ENCODE peak calls at places on chromosomes 6 and 20, in eight cellular contexts. F is cardiac fibroblast, Q is neuronal stem cell, J is fibroblast of the aortic adventitia, A is osteoblast, C is AG04449, M is fibroblast of mammary gland, K is IMR-90. T is an unnamed sample.

GRCh38 chr6:37110455-37111155 is 59.3 kb upstream of the PIM1 start:
- DNase-seq in F (peak), Q (no peak), J (no peak), A (no peak), C (no peak), M (peak), K (no peak), T (no peak)

GRCh38 chr6:88910922-88911778 is 52.3 kb downstream of the RNGTT start:
- DNase-seq in F (no peak), Q (no peak), J (peak), A (no peak), C (no peak), M (no peak), K (no peak), T (peak)

GRCh38 chr6:42845327-42845694 is 34.1 kb upstream of the RPL7L1 start:
- DNase-seq in F (no peak), Q (no peak), J (no peak), A (peak), C (no peak), M (no peak), K (no peak), T (no peak)

GRCh38 chr6:169454872-169455204 is 201.2 kb upstream of the THBS2 start:
- DNase-seq in F (no peak), Q (no peak), J (no peak), A (no peak), C (no peak), M (no peak), K (no peak), T (no peak)

GRCh38 chr6:135052939-135053338 is 1.7 kb downstream of the HBS1L start:
- DNase-seq in F (no peak), Q (no peak), J (no peak), A (no peak), C (no peak), M (peak), K (no peak), T (no peak)

GRCh38 chr6:12182676-12183075 is 107.5 kb upstream of the EDN1 start:
- DNase-seq in F (no peak), Q (no peak), J (no peak), A (no peak), C (no peak), M (peak), K (peak), T (no peak)

GRCh38 chr6:119962505-119962904 is 612.9 kb upstream of the MAN1A1 start:
- DNase-seq in F (no peak), Q (no peak), J (no peak), A (no peak), C (no peak), M (no peak), K (no peak), T (no peak)

GRCh38 chr20:61600061-61600460 is 348.0 kb downstream of the CDH4 start:
- DNase-seq in F (no peak), Q (no peak), J (no peak), A (peak), C (no peak), M (no peak), K (no peak), T (no peak)

GRCh38 chr6:107179004-107179403 is 63.7 kb upstream of the BEND3 start:
- DNase-seq in F (peak), Q (no peak), J (peak), A (no peak), C (no peak), M (peak), K (peak), T (no peak)

GRCh38 chr20:50959543-50960126 is 1.0 kb downstream of the MOCS3 start:
- DNase-seq in F (no peak), Q (no peak), J (no peak), A (no peak), C (no peak), M (no peak), K (no peak), T (no peak)

GRCh38 chr20:50957798-50958732 is at the start of gene DPM1:
- DNase-seq in F (peak), Q (peak), J (peak), A (peak), C (peak), M (peak), K (peak), T (peak)

GRCh38 chr20:50953821-50954220 is 4.5 kb downstream of the DPM1 start:
- DNase-seq in F (no peak), Q (no peak), J (no peak), A (peak), C (no peak), M (no peak), K (no peak), T (no peak)

GRCh38 chr20:50958733-50959542 is at the start of gene MOCS3:
- DNase-seq in F (peak), Q (no peak), J (peak), A (peak), C (peak), M (peak), K (peak), T (no peak)

GRCh38 chr20:50957276-50957675 is 1.1 kb downstream of the DPM1 start:
- DNase-seq in F (peak), Q (no peak), J (peak), A (no peak), C (no peak), M (peak), K (no peak), T (no peak)
- H3K4me3 ChIP-seq in F (peak), Q (peak), J (peak), A (peak), C (peak), M (peak), K (peak), T (peak)

GRCh38 chr6:159982726-159983506 is 14.0 kb downstream of the IGF2R start:
- DNase-seq in F (peak), Q (no peak), J (peak), A (no peak), C (no peak), M (peak), K (peak), T (peak)
- H3K4me3 ChIP-seq in F (no peak), Q (no peak), J (no peak), A (no peak), C (no peak), M (no peak), K (no peak), T (no peak)

GRCh38 chr6:165751486-165751885 is 88.4 kb upstream of the PDE10A start:
- DNase-seq in F (no peak), Q (no peak), J (no peak), A (no peak), C (no peak), M (no peak), K (no peak), T (no peak)
- H3K4me3 ChIP-seq in F (no peak), Q (no peak), J (no peak), A (no peak), C (no peak), M (no peak), K (no peak), T (no peak)

GRCh38 chr20:58084966-58085365 is 143.5 kb downstream of the ANKRD60 start:
- DNase-seq in F (no peak), Q (no peak), J (no peak), A (no peak), C (no peak), M (no peak), K (no peak), T (no peak)

GRCh38 chr20:58084566-58084965 is 143.9 kb downstream of the ANKRD60 start:
- DNase-seq in F (no peak), Q (no peak), J (no peak), A (no peak), C (no peak), M (no peak), K (no peak), T (no peak)

GRCh38 chr20:58077282-58077681 is 151.2 kb downstream of the ANKRD60 start:
- DNase-seq in F (no peak), Q (no peak), J (no peak), A (no peak), C (no peak), M (no peak), K (no peak), T (no peak)

GRCh38 chr20:58078741-58079522 is 149.5 kb downstream of the ANKRD60 start:
- DNase-seq in F (peak), Q (no peak), J (peak), A (no peak), C (no peak), M (peak), K (no peak), T (peak)

DNA sequence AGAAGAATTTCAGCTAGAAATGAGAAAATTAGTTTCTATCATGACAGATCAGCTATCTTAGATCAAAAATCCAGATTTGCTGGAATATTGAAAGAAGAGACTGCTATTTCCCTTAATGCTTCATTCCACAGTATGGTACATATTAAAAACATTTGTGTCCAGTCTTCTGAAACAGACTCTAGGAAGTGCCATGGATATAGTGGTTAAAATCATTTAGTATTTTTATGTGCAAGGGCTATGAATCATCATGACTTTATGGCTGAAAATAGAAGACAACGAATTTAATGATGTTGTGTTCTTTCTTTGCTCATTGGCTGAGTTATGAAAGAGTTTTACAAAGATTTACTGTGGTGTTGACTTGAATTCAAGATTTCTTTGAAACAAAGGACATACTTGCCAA is 146.6 kb downstream of the ANKRD60 start:
- DNase-seq in F (peak), Q (no peak), J (peak), A (peak), C (no peak), M (peak), K (no peak), T (peak)
- H3K4me3 ChIP-seq in F (no peak), Q (no peak), J (no peak), A (no peak), C (no peak), M (no peak), K (no peak), T (no peak)

GRCh38 chr6:166636191-166636938 is 9.3 kb upstream of the RPS6KA2 start:
- DNase-seq in F (no peak), Q (no peak), J (peak), A (no peak), C (no peak), M (no peak), K (no peak), T (no peak)

GRCh38 chr6:166635556-166635955 is 8.5 kb upstream of the RPS6KA2 start:
- DNase-seq in F (no peak), Q (no peak), J (no peak), A (no peak), C (no peak), M (no peak), K (no peak), T (no peak)

GRCh38 chr6:166637806-166638458 is 10.9 kb upstream of the RPS6KA2 start:
- DNase-seq in F (no peak), Q (no peak), J (no peak), A (no peak), C (no peak), M (no peak), K (no peak), T (no peak)

GRCh38 chr6:166638566-166638965 is 11.5 kb upstream of the RPS6KA2 start:
- DNase-seq in F (no peak), Q (no peak), J (no peak), A (no peak), C (no peak), M (no peak), K (no peak), T (no peak)

GRCh38 chr6:166637001-166637400 is 9.9 kb upstream of the RPS6KA2 start:
- DNase-seq in F (no peak), Q (no peak), J (no peak), A (no peak), C (no peak), M (no peak), K (no peak), T (no peak)
- H3K4me3 ChIP-seq in F (no peak), Q (no peak), J (no peak), A (no peak), C (no peak), M (no peak), K (no peak), T (no peak)

GRCh38 chr6:149855040-149855654 is 9.0 kb downstream of the LRP11 start:
- DNase-seq in F (peak), Q (no peak), J (peak), A (no peak), C (peak), M (peak), K (peak), T (peak)
- H3K4me3 ChIP-seq in F (peak), Q (no peak), J (peak), A (peak), C (peak), M (peak), K (peak), T (peak)

GRCh38 chr6:29968130-29968529 is 25.8 kb downstream of the HLA-A start:
- DNase-seq in F (no peak), Q (no peak), J (peak), A (no peak), C (no peak), M (peak), K (peak), T (peak)

GRCh38 chr6:29974901-29975560 is 32.7 kb downstream of the HLA-A start:
- DNase-seq in F (no peak), Q (no peak), J (no peak), A (no peak), C (no peak), M (no peak), K (no peak), T (no peak)

GRCh38 chr6:29968905-29969304 is 26.6 kb downstream of the HLA-A start:
- DNase-seq in F (no peak), Q (no peak), J (no peak), A (no peak), C (no peak), M (no peak), K (no peak), T (no peak)

GRCh38 chr6:29967379-29968010 is 25.2 kb downstream of the HLA-A start:
- DNase-seq in F (peak), Q (no peak), J (no peak), A (no peak), C (no peak), M (peak), K (no peak), T (peak)

DNA sequence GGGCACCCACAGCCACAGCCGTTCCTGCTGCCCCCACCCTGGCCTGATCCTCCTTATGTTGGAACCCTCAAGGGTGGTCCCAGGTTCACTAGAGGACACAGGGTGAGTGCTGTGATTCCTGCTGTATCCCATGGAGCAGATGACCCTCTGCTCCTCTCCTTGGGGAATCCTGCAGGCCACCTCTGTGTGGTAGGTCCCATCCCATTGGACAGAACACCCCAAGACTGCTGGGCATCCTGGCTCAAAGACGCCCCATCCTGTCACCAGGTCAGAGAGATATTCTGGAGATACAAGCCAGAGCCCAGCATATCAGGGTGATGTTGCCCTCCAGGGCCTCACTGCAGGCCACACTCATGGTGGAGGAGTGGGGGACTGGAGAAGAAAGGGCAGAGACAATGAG is 28.4 kb downstream of the HLA-A start:
- DNase-seq in F (no peak), Q (no peak), J (no peak), A (no peak), C (no peak), M (no peak), K (no peak), T (no peak)
- H3K4me3 ChIP-seq in F (no peak), Q (no peak), J (no peak), A (no peak), C (no peak), M (no peak), K (no peak), T (no peak)